ENCODE peak calls at places on chromosome 5, in four cellular contexts. M is cardiac muscle cell, H is pancreas, Y is coronary artery. C is an unnamed sample.

GRCh38 chr5:170108266-170108785 is 2.6 kb downstream of the FOXI1 start:
- DNase-seq in M (no peak), Y (peak), H (no peak), C (no peak)

GRCh38 chr5:23318166-23318565 is 189.2 kb upstream of the PRDM9 start:
- DNase-seq in Y (no peak), M (no peak), H (no peak), C (no peak)

GRCh38 chr5:13348568-13348967 is 595.9 kb downstream of the DNAH5 start:
- DNase-seq in M (no peak), Y (no peak), H (no peak), C (no peak)

GRCh38 chr5:84343171-84343570 is 41.5 kb downstream of the EDIL3 start:
- DNase-seq in M (no peak), Y (no peak), H (no peak), C (no peak)

GRCh38 chr5:122121782-122122465 is 7.4 kb upstream of the ZNF474 start:
- DNase-seq in H (no peak), M (no peak), Y (no peak), C (peak)

GRCh38 chr5:115457985-115458384 is 86.6 kb downstream of the FEM1C start:
- DNase-seq in M (no peak), H (peak), Y (no peak), C (peak)

GRCh38 chr5:11903614-11904269 is 504 bp downstream of the CTNND2 start:
- DNase-seq in Y (no peak), M (peak), H (peak), C (no peak)

GRCh38 chr5:94524841-94525697 is 93.3 kb downstream of the KIAA0825 start:
- DNase-seq in H (no peak), M (peak), Y (no peak), C (no peak)

GRCh38 chr5:76622973-76623596 is at the start of gene F2RL2:
- DNase-seq in M (peak), H (no peak), Y (no peak), C (peak)

GRCh38 chr5:66958984-66959641 is 237.5 kb downstream of the CD180 start:
- DNase-seq in H (peak), M (peak), Y (no peak), C (peak)

GRCh38 chr5:612498-613424 is 621 bp downstream of the CEP72 start:
- DNase-seq in H (peak), M (peak), Y (peak), C (no peak)

GRCh38 chr5:139470821-139471300 is at the start of gene SMIM33:
- DNase-seq in M (no peak), H (no peak), Y (no peak), C (no peak)

GRCh38 chr5:16615737-16616535 is 861 bp downstream of the RETREG1 start:
- DNase-seq in M (no peak), Y (no peak), H (no peak), C (no peak)

GRCh38 chr5:179854356-179854755 is 4.3 kb downstream of the MRNIP start:
- DNase-seq in Y (no peak), M (no peak), H (no peak), C (no peak)

GRCh38 chr5:1883120-1883924 is 597 bp upstream of the IRX4 start:
- DNase-seq in H (no peak), M (peak), Y (no peak), C (no peak)

GRCh38 chr5:95284512-95285405 is at the start of gene MCTP1:
- DNase-seq in Y (no peak), H (peak), M (peak), C (no peak)

GRCh38 chr5:78829811-78830499 is 155.2 kb downstream of the ARSB start:
- DNase-seq in M (no peak), Y (no peak), H (no peak), C (no peak)

GRCh38 chr5:37552770-37553719 is 173.9 kb downstream of the WDR70 start:
- DNase-seq in M (peak), H (no peak), Y (no peak), C (no peak)

GRCh38 chr5:146704949-146705665 is 173.4 kb downstream of the PPP2R2B start:
- DNase-seq in M (no peak), H (no peak), Y (no peak), C (no peak)

GRCh38 chr5:58462154-58462553 is 2.3 kb upstream of the PLK2 start:
- DNase-seq in Y (no peak), H (no peak), M (no peak), C (peak)

GRCh38 chr5:78627175-78627574 is 21.4 kb downstream of the LHFPL2 start:
- DNase-seq in H (no peak), M (no peak), Y (no peak), C (no peak)

GRCh38 chr5:141855265-141856029 is 22.8 kb downstream of the PCDH1 start:
- DNase-seq in H (no peak), M (peak), Y (peak), C (no peak)

GRCh38 chr5:139677404-139678282 is 29.5 kb downstream of the CXXC5 start:
- DNase-seq in H (no peak), Y (no peak), M (peak), C (no peak)

GRCh38 chr5:86786955-86787354 is 169.2 kb downstream of the COX7C start:
- DNase-seq in Y (no peak), M (peak), H (no peak), C (no peak)

GRCh38 chr5:178711572-178711971 is 18.9 kb downstream of the ZNF354A start:
- DNase-seq in Y (no peak), H (no peak), M (no peak), C (no peak)

GRCh38 chr5:76746677-76747076 is 30.8 kb downstream of the F2R start:
- DNase-seq in Y (no peak), H (no peak), M (no peak), C (no peak)

GRCh38 chr5:160511280-160511929 is 89.8 kb downstream of the PTTG1 start:
- DNase-seq in H (no peak), Y (no peak), M (no peak), C (no peak)

GRCh38 chr5:140295414-140295813 is 7.5 kb downstream of the PFDN1 start:
- DNase-seq in Y (no peak), M (peak), H (peak), C (peak)

GRCh38 chr5:180360078-180360957 is 7.2 kb upstream of the GFPT2 start:
- DNase-seq in Y (no peak), H (no peak), M (no peak), C (no peak)

GRCh38 chr5:150065346-150065745 is 21.0 kb downstream of the CSF1R start:
- DNase-seq in Y (no peak), H (peak), M (no peak), C (no peak)

GRCh38 chr5:176612008-176612407 is 2.1 kb upstream of the GPRIN1 start:
- DNase-seq in M (no peak), Y (no peak), H (no peak), C (no peak)

GRCh38 chr5:10315824-10316509 is 8.3 kb upstream of the CMBL start:
- DNase-seq in M (no peak), Y (no peak), H (no peak), C (no peak)

GRCh38 chr5:64330728-64331231 is 165.1 kb downstream of the RNF180 start:
- DNase-seq in Y (peak), M (no peak), H (no peak), C (no peak)

GRCh38 chr5:28488752-28489151 is 1450.4 kb upstream of the CDH9 start:
- DNase-seq in H (no peak), Y (no peak), M (no peak), C (no peak)
- TF ChIP-seq CTCF in H (no peak), Y (no peak), M (no peak), C (no peak)

GRCh38 chr5:154995679-154996078 is 17.9 kb upstream of the KIF4B start:
- DNase-seq in Y (no peak), H (no peak), M (no peak), C (no peak)
- TF ChIP-seq CTCF in Y (no peak), H (no peak), M (no peak), C (peak)

GRCh38 chr5:168314735-168315411 is 23.4 kb downstream of the WWC1 start:
- DNase-seq in M (no peak), H (peak), Y (no peak), C (peak)
- TF ChIP-seq CTCF in M (no peak), H (no peak), Y (no peak), C (no peak)

GRCh38 chr5:148347706-148348105 is 12.3 kb downstream of the SPINK9 start:
- DNase-seq in M (no peak), Y (no peak), H (no peak), C (no peak)

GRCh38 chr5:148352696-148353095 is 17.3 kb downstream of the SPINK9 start:
- DNase-seq in H (no peak), Y (no peak), M (no peak), C (no peak)

DNA sequence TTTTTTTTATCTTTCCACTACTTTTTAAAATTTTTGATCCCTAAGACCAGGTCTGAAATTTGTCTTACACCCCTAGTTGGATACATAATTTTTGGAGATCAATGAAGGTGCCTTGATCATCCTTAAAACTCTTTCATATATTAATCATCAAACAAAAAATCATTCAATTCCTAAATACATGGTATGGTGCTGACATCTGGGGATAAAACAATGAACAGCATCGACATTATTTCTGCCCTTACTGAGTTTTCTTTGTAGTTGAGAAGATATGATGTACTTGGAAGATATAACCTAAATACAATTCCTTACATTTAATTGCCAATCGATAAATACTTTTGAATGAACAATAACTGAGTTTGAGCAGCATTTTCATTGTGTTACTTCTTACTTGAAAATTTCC is 18.3 kb downstream of the SPINK9 start:
- DNase-seq in H (no peak), Y (no peak), M (no peak), C (no peak)
- TF ChIP-seq CTCF in H (no peak), Y (no peak), M (no peak), C (no peak)

GRCh38 chr5:174100490-174100889 is 55.0 kb downstream of the NSG2 start:
- DNase-seq in Y (peak), H (no peak), M (no peak), C (no peak)
- TF ChIP-seq CTCF in Y (no peak), H (no peak), M (no peak), C (no peak)

DNA sequence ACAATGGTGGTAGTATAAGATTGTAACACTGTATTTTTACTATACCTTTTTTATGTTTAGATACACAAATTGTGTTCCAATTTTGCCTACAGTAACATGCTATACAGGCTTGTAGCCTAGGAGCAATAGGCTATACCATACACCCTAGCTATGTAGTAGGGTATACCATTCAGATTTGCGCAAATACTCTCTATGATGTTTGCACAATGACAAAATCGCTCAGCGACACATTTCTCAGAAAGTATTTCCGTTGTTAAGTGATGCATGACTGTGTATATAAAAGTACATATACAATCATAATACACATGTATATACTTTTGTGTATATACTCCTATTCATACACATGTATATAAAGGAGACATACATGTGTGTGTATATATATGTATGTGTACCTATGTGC is 34.8 kb downstream of the ENC1 start:
- DNase-seq in H (no peak), Y (no peak), M (no peak), C (no peak)
- TF ChIP-seq CTCF in H (no peak), Y (no peak), M (no peak), C (no peak)

GRCh38 chr5:53871050-53871449 is 310.6 kb downstream of the NDUFS4 start:
- DNase-seq in Y (no peak), M (no peak), H (no peak), C (no peak)
- TF ChIP-seq CTCF in Y (no peak), M (peak), H (no peak), C (peak)

GRCh38 chr5:54995168-54995567 is 9.8 kb upstream of the ESM1 start:
- DNase-seq in H (no peak), Y (no peak), M (no peak), C (no peak)

GRCh38 chr5:54994628-54995027 is 9.2 kb upstream of the ESM1 start:
- DNase-seq in H (no peak), Y (no peak), M (no peak), C (no peak)

GRCh38 chr5:54990751-54991349 is 5.5 kb upstream of the ESM1 start:
- DNase-seq in Y (no peak), H (no peak), M (no peak), C (no peak)

GRCh38 chr5:54991446-54991845 is 6.1 kb upstream of the ESM1 start:
- DNase-seq in M (peak), Y (no peak), H (no peak), C (no peak)

DNA sequence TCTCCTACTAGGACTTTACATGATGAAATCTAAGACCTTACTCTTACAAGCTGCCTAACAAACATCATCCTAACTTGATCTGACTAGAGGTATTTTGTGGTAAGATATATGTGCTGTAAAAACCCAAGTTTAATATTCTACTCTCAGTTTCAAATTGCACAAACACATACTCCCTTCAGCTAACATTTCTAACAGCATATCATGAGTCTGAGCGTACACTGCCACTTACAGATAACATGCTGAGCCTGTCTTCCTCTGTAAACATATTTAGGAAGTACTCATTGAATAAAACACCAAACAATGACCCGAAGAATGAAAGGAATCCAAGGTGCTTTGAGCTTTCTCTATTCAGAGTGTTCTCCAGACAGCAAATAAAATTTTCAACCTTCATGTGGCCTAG is 7.9 kb upstream of the ESM1 start:
- DNase-seq in Y (no peak), H (no peak), M (no peak), C (no peak)
- TF ChIP-seq CTCF in Y (no peak), H (no peak), M (no peak), C (no peak)

GRCh38 chr5:132901730-132902129 is 28.3 kb downstream of the LEAP2 start:
- DNase-seq in Y (no peak), H (no peak), M (no peak), C (no peak)

GRCh38 chr5:132907161-132907560 is 33.7 kb downstream of the LEAP2 start:
- DNase-seq in H (no peak), Y (no peak), M (no peak), C (no peak)

GRCh38 chr5:132901036-132901435 is 27.6 kb downstream of the LEAP2 start:
- DNase-seq in M (no peak), H (no peak), Y (no peak), C (no peak)

GRCh38 chr5:132909702-132910101 is 36.2 kb downstream of the LEAP2 start:
- DNase-seq in H (no peak), M (no peak), Y (no peak), C (no peak)

GRCh38 chr5:132905938-132906337 is 32.5 kb downstream of the LEAP2 start:
- DNase-seq in M (no peak), H (peak), Y (no peak), C (no peak)
- TF ChIP-seq CTCF in M (no peak), H (no peak), Y (no peak), C (peak)

GRCh38 chr5:98621821-98622220 is 151.6 kb upstream of the RGMB start:
- DNase-seq in H (no peak), Y (no peak), M (no peak), C (no peak)

GRCh38 chr5:98627121-98627520 is 146.3 kb upstream of the RGMB start:
- DNase-seq in Y (no peak), M (no peak), H (no peak), C (no peak)

DNA sequence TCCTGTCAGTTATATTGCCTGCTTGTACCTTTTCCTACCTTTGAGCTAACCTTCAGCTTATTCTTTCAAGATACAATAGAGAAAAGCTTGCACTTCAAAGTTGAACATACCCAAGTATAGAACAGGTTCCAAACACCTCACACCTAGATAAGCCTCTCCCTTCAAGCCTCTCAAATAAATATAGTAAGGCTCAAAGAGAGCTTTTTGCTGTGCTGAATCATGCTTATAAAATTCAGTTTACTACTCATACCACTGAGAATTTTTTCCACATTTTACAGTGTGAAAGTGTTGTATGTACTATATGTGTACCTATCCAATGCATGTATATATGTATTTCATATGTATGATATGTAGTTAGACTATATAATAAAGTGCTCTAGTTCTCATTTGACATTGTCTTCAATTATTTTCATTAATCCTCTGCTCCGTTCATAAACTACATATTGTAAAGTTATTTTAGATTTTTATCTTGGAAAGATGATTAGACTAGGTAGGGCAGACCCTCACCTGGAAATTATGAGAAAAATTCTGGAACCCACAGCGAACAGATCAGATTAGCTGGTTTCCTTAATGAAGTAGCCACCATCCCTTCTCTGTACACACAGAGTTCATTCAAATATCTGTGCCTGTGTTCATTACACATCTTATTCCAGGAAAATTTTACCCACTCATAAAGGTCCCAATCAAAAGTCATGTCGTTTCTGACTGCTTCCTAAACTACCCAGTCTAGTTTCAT is 149.2 kb upstream of the RGMB start:
- DNase-seq in M (no peak), Y (no peak), H (no peak), C (no peak)
- TF ChIP-seq CTCF in M (no peak), Y (no peak), H (no peak), C (no peak)